ENCODE peak calls at places on chromosomes 6 and 20, in four cellular contexts. S is upper lobe of right lung, F is GM20000, I is RWPE1. T is an unnamed sample.

GRCh38 chr20:51876511-51876910 is 74.2 kb upstream of the SALL4 start:
- DNase-seq in S (no peak), F (no peak), I (no peak), T (no peak)

GRCh38 chr6:135820340-135820739 is 31.2 kb upstream of the PDE7B start:
- DNase-seq in I (no peak), S (no peak), F (no peak), T (no peak)

GRCh38 chr6:46199387-46199786 is 28.6 kb upstream of the ENPP5 start:
- DNase-seq in S (no peak), I (no peak), F (no peak), T (no peak)

GRCh38 chr6:43972915-43973304 is 154.3 kb downstream of the MRPL14 start:
- DNase-seq in S (peak), I (peak), F (no peak), T (no peak)

GRCh38 chr6:15876406-15876805 is 213.6 kb upstream of the DTNBP1 start:
- DNase-seq in I (no peak), F (peak), S (no peak), T (peak)

GRCh38 chr6:157323114-157323923 is at the start of gene TMEM242:
- DNase-seq in S (peak), I (peak), F (peak), T (peak)

GRCh38 chr20:41357424-41358163 is 9.0 kb downstream of the EMILIN3 start:
- DNase-seq in I (no peak), S (no peak), F (no peak), T (no peak)

GRCh38 chr6:145875496-145876244 is 61.1 kb upstream of the FBXO30 start:
- DNase-seq in I (no peak), F (no peak), S (no peak), T (no peak)

GRCh38 chr20:33488201-33488600 is 1.7 kb upstream of the CBFA2T2 start:
- DNase-seq in I (no peak), S (peak), F (no peak), T (no peak)

GRCh38 chr6:167702241-167702827 is 124.4 kb upstream of the AFDN start:
- DNase-seq in S (peak), F (no peak), I (no peak), T (no peak)

GRCh38 chr6:161200610-161201201 is 73.2 kb downstream of the AGPAT4 start:
- DNase-seq in I (no peak), S (no peak), F (no peak), T (no peak)

GRCh38 chr20:12999201-12999600 is 9.6 kb upstream of the SPTLC3 start:
- DNase-seq in I (no peak), S (no peak), F (no peak), T (no peak)

GRCh38 chr20:58871533-58872102 is 19.1 kb downstream of the GNAS start:
- DNase-seq in F (no peak), S (no peak), I (no peak), T (no peak)

GRCh38 chr20:46680684-46681031 is 8.6 kb downstream of the TP53RK start:
- DNase-seq in F (no peak), S (no peak), I (no peak), T (no peak)

GRCh38 chr6:44868905-44869304 is 459.2 kb upstream of the RUNX2 start:
- DNase-seq in I (no peak), F (no peak), S (no peak), T (peak)

GRCh38 chr6:44285552-44286284 is 15.5 kb downstream of the TMEM151B start:
- DNase-seq in I (no peak), F (no peak), S (no peak), T (no peak)

GRCh38 chr6:4564746-4565145 is 211.5 kb upstream of the CDYL start:
- DNase-seq in F (no peak), I (no peak), S (no peak), T (no peak)

GRCh38 chr6:3026811-3027626 is 27.3 kb downstream of the NQO2 start:
- DNase-seq in F (peak), S (no peak), I (no peak), T (peak)

GRCh38 chr20:31547720-31548298 is 33.6 kb downstream of the HM13 start:
- DNase-seq in F (no peak), I (no peak), S (no peak), T (no peak)

GRCh38 chr6:82144007-82144851 is 103.3 kb downstream of the IBTK start:
- DNase-seq in F (peak), I (peak), S (no peak), T (peak)

GRCh38 chr20:59121714-59122376 is 41.8 kb upstream of the ZNF831 start:
- DNase-seq in I (no peak), S (no peak), F (no peak), T (no peak)

GRCh38 chr6:124482071-124482491 is 480.2 kb upstream of the RNF217 start:
- DNase-seq in S (no peak), I (no peak), F (no peak), T (no peak)

GRCh38 chr20:20894753-20895152 is 182.3 kb upstream of the RALGAPA2 start:
- DNase-seq in I (no peak), S (no peak), F (no peak), T (no peak)

GRCh38 chr20:2865630-2866029 is 7.7 kb upstream of the PTPRA start:
- DNase-seq in F (no peak), I (no peak), S (no peak), T (no peak)

GRCh38 chr20:21653628-21654027 is 51.8 kb upstream of the PAX1 start:
- DNase-seq in I (no peak), F (no peak), S (no peak), T (no peak)

GRCh38 chr20:2108987-2109386 is 7.4 kb downstream of the STK35 start:
- DNase-seq in S (no peak), F (no peak), I (peak), T (no peak)

GRCh38 chr6:163095401-163095800 is 319.1 kb upstream of the QKI start:
- DNase-seq in F (no peak), I (no peak), S (no peak), T (no peak)

GRCh38 chr6:166460473-166461437 is 78.0 kb upstream of the MPC1 start:
- DNase-seq in I (peak), F (no peak), S (peak), T (no peak)

GRCh38 chr20:33229843-33230242 is 6.0 kb upstream of the BPIFA1 start:
- DNase-seq in I (no peak), S (no peak), F (no peak), T (no peak)

GRCh38 chr20:53910312-53911002 is 159.9 kb downstream of the BCAS1 start:
- DNase-seq in F (no peak), S (no peak), I (no peak), T (no peak)

GRCh38 chr20:63060057-63060991 is 53.6 kb upstream of the BHLHE23 start:
- DNase-seq in F (no peak), I (peak), S (peak), T (no peak)

GRCh38 chr6:136347847-136348246 is 58.2 kb upstream of the BCLAF1 start:
- DNase-seq in S (peak), F (no peak), I (peak), T (no peak)

GRCh38 chr20:18679020-18679419 is 91.2 kb downstream of the DTD1 start:
- DNase-seq in I (no peak), F (no peak), S (no peak), T (peak)

GRCh38 chr20:44215125-44215524 is 4.6 kb upstream of the OSER1 start:
- DNase-seq in F (peak), I (peak), S (peak), T (peak)

GRCh38 chr20:39282619-39283092 is 320.5 kb downstream of the DHX35 start:
- DNase-seq in S (no peak), F (no peak), I (no peak), T (no peak)

GRCh38 chr20:39280875-39281274 is 318.7 kb downstream of the DHX35 start:
- DNase-seq in F (no peak), S (no peak), I (no peak), T (no peak)

GRCh38 chr20:39289316-39289715 is 327.2 kb downstream of the DHX35 start:
- DNase-seq in F (peak), S (no peak), I (no peak), T (peak)

GRCh38 chr20:39283464-39283863 is 321.3 kb downstream of the DHX35 start:
- DNase-seq in S (no peak), I (no peak), F (no peak), T (no peak)
- TF ChIP-seq CTCF in S (no peak), I (no peak), F (no peak), T (no peak)

DNA sequence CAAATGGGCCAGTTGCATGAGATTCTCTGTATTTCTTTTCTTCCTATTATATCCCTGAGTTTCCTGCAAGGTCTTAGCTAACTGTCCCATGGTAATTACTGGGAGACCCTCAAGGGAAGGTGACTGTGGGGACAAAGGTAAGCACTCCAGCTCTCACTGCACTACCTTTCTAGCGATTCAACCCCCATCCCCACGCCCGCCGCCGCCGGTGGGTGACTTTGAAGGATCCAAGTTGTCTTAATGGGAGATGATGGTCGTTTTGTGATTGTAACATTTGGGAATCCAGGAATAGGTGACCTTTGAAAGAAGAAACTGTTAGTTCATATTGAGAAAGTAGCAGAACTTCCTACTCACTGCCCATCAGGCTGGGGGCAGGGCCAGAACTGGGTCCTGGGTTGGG is 265.5 kb downstream of the LRFN2 start:
- DNase-seq in F (no peak), I (no peak), S (no peak), T (no peak)
- TF ChIP-seq CTCF in F (no peak), I (no peak), S (no peak), T (no peak)

GRCh38 chr6:93454533-93454932 is 35.2 kb upstream of the EPHA7 start:
- DNase-seq in F (no peak), S (no peak), I (no peak), T (no peak)
- TF ChIP-seq CTCF in F (no peak), S (no peak), I (no peak), T (no peak)

GRCh38 chr6:109186012-109186411 is 90.7 kb downstream of the CEP57L1 start:
- DNase-seq in I (no peak), S (no peak), F (no peak), T (no peak)

GRCh38 chr6:109187399-109188114 is 92.2 kb downstream of the CEP57L1 start:
- DNase-seq in F (peak), S (no peak), I (peak), T (peak)

GRCh38 chr6:109184638-109185037 is 89.3 kb downstream of the CEP57L1 start:
- DNase-seq in S (no peak), I (no peak), F (no peak), T (no peak)

GRCh38 chr6:109192865-109193264 is 97.6 kb downstream of the CEP57L1 start:
- DNase-seq in F (no peak), S (no peak), I (no peak), T (no peak)

DNA sequence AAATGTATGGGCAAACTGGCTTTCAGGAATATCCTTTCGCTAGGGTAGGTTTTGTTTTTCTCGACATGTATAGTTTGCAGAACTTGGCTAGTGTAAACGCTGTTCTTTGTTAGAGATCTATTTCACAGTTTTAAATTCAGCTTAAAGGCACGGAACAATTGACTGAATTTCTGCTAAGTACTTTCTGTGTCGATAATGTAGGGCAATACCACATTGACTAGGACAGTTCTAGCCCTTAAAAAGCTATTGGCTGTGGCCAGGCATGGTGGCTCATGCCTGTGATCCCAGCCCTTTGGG is 92.8 kb downstream of the CEP57L1 start:
- DNase-seq in I (no peak), S (no peak), F (no peak), T (no peak)
- TF ChIP-seq CTCF in I (peak), S (peak), F (no peak), T (no peak)

DNA sequence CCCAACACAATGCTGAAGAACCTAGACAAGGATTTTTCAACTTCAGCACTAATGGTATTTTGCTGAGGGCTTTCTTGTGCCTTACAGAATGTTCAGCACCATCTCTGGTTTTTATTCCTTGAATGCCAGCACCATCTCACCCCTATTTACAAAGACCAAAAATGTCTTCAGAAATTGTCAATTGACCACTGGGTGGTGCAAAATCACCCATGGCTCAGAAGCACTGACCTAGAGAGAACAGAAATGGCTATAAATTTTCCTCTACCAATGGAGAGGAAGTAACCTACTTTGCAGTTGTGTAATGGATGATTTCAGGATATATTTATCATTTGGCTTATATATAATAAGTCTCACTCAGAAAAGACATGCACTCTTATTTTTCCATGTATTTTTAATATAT is 431.0 kb upstream of the IRAK1BP1 start:
- DNase-seq in S (no peak), F (no peak), I (peak), T (no peak)
- TF ChIP-seq CTCF in S (no peak), F (no peak), I (no peak), T (no peak)

DNA sequence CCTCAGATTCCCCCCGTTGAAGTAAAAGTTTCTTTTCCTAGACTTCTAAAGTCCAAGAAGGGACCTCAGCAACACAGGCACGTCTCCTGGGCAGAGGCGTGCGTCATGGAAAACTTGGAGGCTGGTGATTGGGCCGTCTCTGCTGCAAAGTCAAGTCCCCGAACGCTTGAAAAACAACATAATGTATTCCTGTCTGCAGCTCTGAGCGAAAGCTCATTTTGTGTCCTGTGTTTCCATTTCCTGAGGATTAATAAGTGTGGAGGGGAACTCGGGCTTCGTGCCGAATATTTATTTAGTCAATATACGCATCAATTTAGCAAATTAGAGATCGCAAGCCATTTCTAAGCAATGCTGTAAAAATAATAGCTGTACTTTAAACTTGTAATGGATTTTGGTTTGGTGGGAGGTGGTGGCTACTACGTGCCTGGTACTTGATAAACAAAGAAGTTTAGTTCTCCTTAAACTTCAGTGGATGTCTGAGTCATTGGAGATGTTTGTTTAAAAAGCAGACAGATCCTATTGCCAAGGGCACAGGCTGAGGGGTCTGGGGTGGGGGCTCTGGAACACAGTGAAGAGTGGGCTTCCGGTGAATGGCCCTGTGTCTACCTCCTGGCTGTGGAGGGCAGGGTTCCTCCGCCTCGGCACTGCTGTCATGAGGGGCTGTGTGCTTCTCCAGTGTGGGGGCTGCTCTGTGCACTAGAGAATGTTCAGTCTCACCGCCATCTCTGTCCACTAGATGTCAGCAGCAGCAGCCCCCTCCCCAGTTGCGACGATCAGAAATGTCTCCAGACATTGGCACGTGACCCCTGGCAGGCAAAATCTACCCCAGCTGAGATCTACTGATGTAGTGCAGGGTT is 21.8 kb downstream of the PCK1 start:
- DNase-seq in F (no peak), S (no peak), I (no peak), T (no peak)
- TF ChIP-seq CTCF in F (peak), S (peak), I (peak), T (peak)

DNA sequence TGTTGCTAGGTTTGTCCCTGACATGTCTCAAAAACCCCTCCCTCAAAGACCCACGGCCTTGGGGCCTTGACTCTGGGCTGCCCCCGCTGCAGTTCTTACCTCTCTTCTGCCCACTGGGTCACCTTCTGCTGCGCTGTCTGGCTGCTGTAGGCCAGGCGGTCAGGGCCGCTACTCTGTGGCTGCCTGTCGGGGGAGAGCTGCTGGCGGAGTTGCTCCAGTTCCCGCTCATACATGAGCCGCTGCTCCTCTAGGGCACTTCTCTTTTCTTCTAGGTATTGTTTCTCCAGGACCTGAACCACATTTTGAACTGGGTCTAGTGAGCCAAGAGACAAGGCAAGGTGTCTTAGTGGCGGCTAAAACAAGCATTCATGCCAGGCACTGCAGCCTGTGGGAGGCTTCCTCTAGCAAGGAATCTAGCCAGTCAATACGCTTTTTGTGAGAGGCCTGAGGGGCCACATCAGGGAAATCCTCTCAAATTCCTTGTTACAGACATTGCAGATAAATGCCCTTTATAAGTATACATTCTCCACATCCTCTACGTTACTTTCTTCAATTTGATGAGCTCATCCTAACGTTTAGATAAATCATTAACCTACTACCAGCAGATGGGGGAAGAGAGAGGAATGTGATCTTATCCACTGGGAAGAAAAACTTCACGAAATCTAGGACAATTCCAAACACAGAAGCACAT is 110.3 kb upstream of the NUP153 start:
- DNase-seq in S (no peak), I (no peak), F (no peak), T (no peak)
- TF ChIP-seq CTCF in S (no peak), I (no peak), F (no peak), T (no peak)

GRCh38 chr6:38702471-38703397 is at the start of gene GLO1:
- DNase-seq in F (peak), S (peak), I (peak), T (peak)
- TF ChIP-seq CTCF in F (no peak), S (no peak), I (no peak), T (no peak)

GRCh38 chr6:75624988-75625387 is 23.3 kb downstream of the SENP6 start:
- DNase-seq in F (no peak), S (no peak), I (no peak), T (no peak)
- TF ChIP-seq CTCF in F (no peak), S (no peak), I (no peak), T (no peak)

DNA sequence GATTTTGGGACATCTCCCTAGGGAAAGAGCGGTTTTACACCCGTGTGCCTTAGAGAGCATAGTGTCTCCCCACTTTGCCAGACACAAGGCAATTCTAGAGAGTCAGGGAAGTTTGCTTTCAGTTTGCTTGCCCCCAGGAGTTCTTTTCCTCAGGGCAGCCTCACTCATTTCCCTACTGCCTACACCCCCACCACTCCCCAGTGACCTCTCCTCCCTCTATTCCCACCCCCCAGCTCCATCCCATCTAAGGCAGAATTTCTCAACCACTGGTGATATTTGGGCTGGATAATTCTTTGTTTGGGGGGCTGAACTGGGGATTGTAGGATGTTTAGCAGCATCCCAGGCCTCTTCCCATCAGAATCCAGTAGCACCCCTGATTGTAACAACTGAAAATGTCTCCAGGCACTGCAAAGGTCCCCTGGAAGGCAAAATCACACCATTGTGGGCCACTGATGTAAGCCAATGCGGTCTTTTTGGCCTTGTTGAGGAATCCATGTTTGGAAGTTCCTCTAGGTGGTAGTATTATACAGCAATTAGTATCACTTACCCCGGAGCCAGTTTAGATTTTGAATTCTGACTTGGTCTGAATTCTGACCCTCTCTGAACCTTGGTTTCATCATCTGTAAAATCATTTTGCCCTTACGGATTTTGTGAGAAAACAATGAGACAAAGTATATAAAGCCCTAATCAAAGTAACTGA is 1.3 kb downstream of the EPPIN start:
- DNase-seq in F (peak), S (no peak), I (peak), T (no peak)
- TF ChIP-seq CTCF in F (no peak), S (peak), I (no peak), T (peak)